ENCODE peak calls at places on chromosomes 6 and 20, in seven cellular contexts. P is NCI-H510A treated with DMSO at 0.1 percent for 48 hours; T is AG04449; Y is Caco-2; Q is AG08395; Z is effector memory CD8-positive, alpha-beta T cell; U is kidney. V is an unnamed sample.

GRCh38 chr6:143196525-143197225 is 136.0 kb downstream of the AIG1 start:
- DNase-seq in P (no peak), T (no peak), Y (no peak), Q (peak), Z (no peak), U (no peak), V (no peak)

GRCh38 chr20:31908424-31908823 is 38.0 kb downstream of the TTLL9 start:
- DNase-seq in P (no peak), T (no peak), Y (no peak), Q (no peak), Z (no peak), U (no peak), V (no peak)

GRCh38 chr20:33277471-33278441 is 5.3 kb upstream of the BPIFB1 start:
- DNase-seq in P (no peak), T (no peak), Y (no peak), Q (no peak), Z (no peak), U (no peak), V (no peak)

GRCh38 chr6:162699961-162700360 is 27.6 kb downstream of the PRKN start:
- DNase-seq in P (no peak), T (no peak), Y (no peak), Q (no peak), Z (no peak), U (no peak), V (no peak)

GRCh38 chr6:137487947-137488735 is 6.1 kb downstream of the OLIG3 start:
- DNase-seq in P (no peak), T (no peak), Y (no peak), Q (no peak), Z (no peak), U (peak), V (no peak)

GRCh38 chr6:37130704-37131103 is 39.2 kb upstream of the PIM1 start:
- DNase-seq in P (peak), T (no peak), Y (peak), Q (no peak), Z (no peak), U (peak), V (peak)

GRCh38 chr20:53578492-53579222 is 15.0 kb downstream of the ZNF217 start:
- DNase-seq in P (peak), T (peak), Y (peak), Q (peak), Z (peak), U (no peak), V (peak)

GRCh38 chr6:137271245-137272183 is 52.3 kb upstream of the IFNGR1 start:
- DNase-seq in P (peak), T (no peak), Y (peak), Q (peak), Z (no peak), U (no peak), V (no peak)

GRCh38 chr6:45661667-45662066 is 283.9 kb upstream of the SUPT3H start:
- DNase-seq in P (peak), T (no peak), Y (no peak), Q (peak), Z (no peak), U (no peak), V (no peak)

GRCh38 chr6:136103763-136104311 is 146.3 kb downstream of the MTFR2 start:
- DNase-seq in P (no peak), T (no peak), Y (no peak), Q (peak), Z (no peak), U (peak), V (no peak)

GRCh38 chr20:23106271-23106851 is 20.2 kb upstream of the CD93 start:
- DNase-seq in P (peak), T (no peak), Y (peak), Q (no peak), Z (no peak), U (no peak), V (peak)

GRCh38 chr6:165747963-165748362 is 84.9 kb upstream of the PDE10A start:
- DNase-seq in P (no peak), T (no peak), Y (no peak), Q (no peak), Z (no peak), U (no peak), V (no peak)

GRCh38 chr6:56986611-56987010 is 31.7 kb downstream of the BEND6 start:
- DNase-seq in P (no peak), T (no peak), Y (no peak), Q (no peak), Z (no peak), U (no peak), V (no peak)

GRCh38 chr6:108528878-108529277 is 31.8 kb upstream of the FOXO3 start:
- DNase-seq in P (no peak), T (no peak), Y (no peak), Q (no peak), Z (no peak), U (no peak), V (no peak)

GRCh38 chr20:32839982-32840285 is 18.8 kb upstream of the EFCAB8 start:
- DNase-seq in P (no peak), T (no peak), Y (no peak), Q (no peak), Z (no peak), U (no peak), V (no peak)

GRCh38 chr6:154139894-154140293 is 100.9 kb downstream of the OPRM1 start:
- DNase-seq in P (no peak), T (no peak), Y (no peak), Q (no peak), Z (no peak), U (no peak), V (no peak)

GRCh38 chr6:170044836-170045562 is 245.9 kb downstream of the DLL1 start:
- DNase-seq in P (no peak), T (no peak), Y (no peak), Q (no peak), Z (no peak), U (peak), V (peak)

GRCh38 chr6:160279850-160280249 is 21.2 kb upstream of the SLC22A2 start:
- DNase-seq in P (no peak), T (no peak), Y (no peak), Q (no peak), Z (no peak), U (no peak), V (no peak)

GRCh38 chr20:19757487-19757972 is 528 bp upstream of the RIN2 start:
- DNase-seq in P (peak), T (no peak), Y (peak), Q (peak), Z (no peak), U (peak), V (peak)

GRCh38 chr6:109336221-109336955 is 45.9 kb downstream of the CD164 start:
- DNase-seq in P (no peak), T (no peak), Y (no peak), Q (no peak), Z (no peak), U (no peak), V (no peak)

GRCh38 chr6:100378576-100378975 is 86.1 kb downstream of the SIM1 start:
- DNase-seq in P (no peak), T (no peak), Y (no peak), Q (no peak), Z (no peak), U (no peak), V (no peak)

GRCh38 chr20:35007891-35008290 is 52.2 kb downstream of the MYH7B start:
- DNase-seq in P (no peak), T (no peak), Y (no peak), Q (no peak), Z (no peak), U (peak), V (no peak)

GRCh38 chr20:39360029-39360620 is 398.0 kb downstream of the DHX35 start:
- DNase-seq in P (no peak), T (no peak), Y (no peak), Q (no peak), Z (no peak), U (no peak), V (no peak)

GRCh38 chr20:21523398-21523868 is 9.6 kb upstream of the NKX2-2 start:
- DNase-seq in P (no peak), T (no peak), Y (no peak), Q (no peak), Z (no peak), U (no peak), V (no peak)

GRCh38 chr6:167300902-167301425 is 9.8 kb downstream of the UNC93A start:
- DNase-seq in P (no peak), T (no peak), Y (no peak), Q (no peak), Z (no peak), U (no peak), V (no peak)

GRCh38 chr6:141963543-141964295 is 169.0 kb upstream of the GJE1 start:
- DNase-seq in P (no peak), T (peak), Y (no peak), Q (no peak), Z (no peak), U (no peak), V (no peak)

GRCh38 chr6:85865665-85866372 is 223.1 kb upstream of the SYNCRIP start:
- DNase-seq in P (peak), T (no peak), Y (no peak), Q (no peak), Z (no peak), U (no peak), V (no peak)

GRCh38 chr6:66226099-66226498 is 519.1 kb upstream of the EYS start:
- DNase-seq in P (no peak), T (no peak), Y (no peak), Q (peak), Z (no peak), U (no peak), V (no peak)

GRCh38 chr20:23588434-23589403 is 17.0 kb downstream of the CST9 start:
- DNase-seq in P (no peak), T (no peak), Y (no peak), Q (no peak), Z (no peak), U (no peak), V (no peak)

V was measured in posterior vena cava.